ENCODE peak calls at places on chromosomes 1 and 21, in ten cellular contexts. One of them, this sample, is unnamed.

GRCh38 chr1:84887261-84887934 is 5.6 kb downstream of the LPAR3 start:
- DNase-seq in ELR: peak; percentile 59
- DNase-seq in left colon: no peak
- DNase-seq in AG04449: peak; percentile 23
- DNase-seq in EH: peak; percentile 9
- DNase-seq in body of pancreas: peak; percentile 38
- DNase-seq in nephron progenitor cell: no peak
- DNase-seq in WERI-Rb-1: no peak
- DNase-seq in nucleus accumbens: no peak
- DNase-seq in breast epithelium: no peak
- DNase-seq in this sample: no peak

GRCh38 chr21:42239973-42240372 is 21.0 kb downstream of the ABCG1 start:
- DNase-seq in breast epithelium: no peak
- DNase-seq in left colon: no peak
- DNase-seq in nucleus accumbens: no peak
- DNase-seq in body of pancreas: no peak
- DNase-seq in nephron progenitor cell: no peak
- DNase-seq in EH: no peak
- DNase-seq in ELR: no peak
- DNase-seq in WERI-Rb-1: no peak
- DNase-seq in AG04449: no peak
- DNase-seq in this sample: no peak

GRCh38 chr1:169586395-169587255 is at the start of gene F5:
- DNase-seq in breast epithelium: peak; percentile 40
- DNase-seq in left colon: peak; percentile 73
- DNase-seq in ELR: peak; percentile 60
- DNase-seq in WERI-Rb-1: peak; percentile 74
- DNase-seq in nephron progenitor cell: peak; percentile 71
- DNase-seq in nucleus accumbens: peak; percentile 16
- DNase-seq in AG04449: no peak
- DNase-seq in EH: peak; percentile 47
- DNase-seq in body of pancreas: peak; percentile 84
- DNase-seq in this sample: peak; percentile 79

GRCh38 chr1:9606948-9607347 is 18.2 kb downstream of the TMEM201 start:
- DNase-seq in EH: no peak
- DNase-seq in nephron progenitor cell: no peak
- DNase-seq in ELR: no peak
- DNase-seq in body of pancreas: no peak
- DNase-seq in nucleus accumbens: no peak
- DNase-seq in breast epithelium: peak; percentile 77
- DNase-seq in WERI-Rb-1: no peak
- DNase-seq in left colon: no peak
- DNase-seq in AG04449: no peak
- DNase-seq in this sample: no peak

GRCh38 chr1:33142483-33143065 is 39.3 kb downstream of the TRIM62 start:
- DNase-seq in body of pancreas: no peak
- DNase-seq in ELR: no peak
- DNase-seq in EH: no peak
- DNase-seq in nephron progenitor cell: no peak
- DNase-seq in nucleus accumbens: no peak
- DNase-seq in left colon: no peak
- DNase-seq in AG04449: no peak
- DNase-seq in WERI-Rb-1: no peak
- DNase-seq in breast epithelium: no peak
- DNase-seq in this sample: no peak

GRCh38 chr1:18948913-18949688 is 7.4 kb downstream of the IFFO2 start:
- DNase-seq in nephron progenitor cell: peak; percentile 35
- DNase-seq in WERI-Rb-1: no peak
- DNase-seq in AG04449: no peak
- DNase-seq in left colon: no peak
- DNase-seq in ELR: peak; percentile 71
- DNase-seq in EH: peak; percentile 86
- DNase-seq in breast epithelium: peak; percentile 58
- DNase-seq in body of pancreas: peak; percentile 72
- DNase-seq in nucleus accumbens: no peak
- DNase-seq in this sample: no peak

GRCh38 chr1:15272009-15272781 is 25.2 kb downstream of the FHAD1 start:
- DNase-seq in WERI-Rb-1: peak; percentile 73
- DNase-seq in breast epithelium: peak; percentile 47
- DNase-seq in EH: peak; percentile 79
- DNase-seq in nucleus accumbens: peak; percentile 16
- DNase-seq in body of pancreas: peak; percentile 80
- DNase-seq in nephron progenitor cell: peak; percentile 60
- DNase-seq in ELR: peak; percentile 86
- DNase-seq in AG04449: peak; percentile 10
- DNase-seq in left colon: peak; percentile 72
- DNase-seq in this sample: no peak

GRCh38 chr1:212290608-212291007 is 5.4 kb downstream of the PPP2R5A start:
- DNase-seq in breast epithelium: no peak
- DNase-seq in body of pancreas: no peak
- DNase-seq in left colon: no peak
- DNase-seq in ELR: peak; percentile 71
- DNase-seq in nephron progenitor cell: no peak
- DNase-seq in nucleus accumbens: no peak
- DNase-seq in AG04449: no peak
- DNase-seq in WERI-Rb-1: no peak
- DNase-seq in EH: no peak
- DNase-seq in this sample: no peak

GRCh38 chr1:153466908-153467307 is 6.5 kb upstream of the S100A7 start:
- DNase-seq in EH: peak; percentile 63
- DNase-seq in body of pancreas: no peak
- DNase-seq in AG04449: no peak
- DNase-seq in WERI-Rb-1: no peak
- DNase-seq in nephron progenitor cell: no peak
- DNase-seq in nucleus accumbens: no peak
- DNase-seq in breast epithelium: no peak
- DNase-seq in ELR: no peak
- DNase-seq in left colon: no peak
- DNase-seq in this sample: no peak

GRCh38 chr1:3231826-3232225 is 162.8 kb downstream of the PRDM16 start:
- DNase-seq in AG04449: no peak
- DNase-seq in left colon: no peak
- DNase-seq in WERI-Rb-1: no peak
- DNase-seq in body of pancreas: no peak
- DNase-seq in nucleus accumbens: no peak
- DNase-seq in EH: no peak
- DNase-seq in ELR: no peak
- DNase-seq in breast epithelium: no peak
- DNase-seq in nephron progenitor cell: no peak
- DNase-seq in this sample: no peak

GRCh38 chr1:168260393-168260792 is 20.3 kb upstream of the TBX19 start:
- DNase-seq in nephron progenitor cell: peak; percentile 20
- DNase-seq in breast epithelium: no peak
- DNase-seq in WERI-Rb-1: peak; percentile 22
- DNase-seq in ELR: no peak
- DNase-seq in AG04449: no peak
- DNase-seq in EH: no peak
- DNase-seq in nucleus accumbens: no peak
- DNase-seq in body of pancreas: no peak
- DNase-seq in left colon: no peak
- DNase-seq in this sample: peak; percentile 33

GRCh38 chr1:67710417-67710816 is 25.4 kb downstream of the GADD45A start:
- DNase-seq in left colon: no peak
- DNase-seq in nucleus accumbens: no peak
- DNase-seq in AG04449: no peak
- DNase-seq in WERI-Rb-1: no peak
- DNase-seq in nephron progenitor cell: no peak
- DNase-seq in ELR: peak; percentile 87
- DNase-seq in breast epithelium: no peak
- DNase-seq in EH: peak; percentile 77
- DNase-seq in body of pancreas: no peak
- DNase-seq in this sample: no peak

GRCh38 chr1:236156512-236157208 is 14.3 kb downstream of the GPR137B start:
- DNase-seq in EH: no peak
- DNase-seq in WERI-Rb-1: no peak
- DNase-seq in ELR: no peak
- DNase-seq in nephron progenitor cell: no peak
- DNase-seq in body of pancreas: no peak
- DNase-seq in breast epithelium: no peak
- DNase-seq in left colon: peak; percentile 49
- DNase-seq in AG04449: no peak
- DNase-seq in nucleus accumbens: no peak
- DNase-seq in this sample: no peak

GRCh38 chr1:155256101-155256852 is 994 bp upstream of the ENTREP3 start:
- DNase-seq in nucleus accumbens: no peak
- DNase-seq in breast epithelium: no peak
- DNase-seq in ELR: no peak
- DNase-seq in AG04449: no peak
- DNase-seq in WERI-Rb-1: peak; percentile 23
- DNase-seq in body of pancreas: no peak
- DNase-seq in left colon: no peak
- DNase-seq in EH: no peak
- DNase-seq in nephron progenitor cell: no peak
- DNase-seq in this sample: no peak

GRCh38 chr1:30968220-30968971 is 59.8 kb upstream of the SDC3 start:
- DNase-seq in nucleus accumbens: no peak
- DNase-seq in WERI-Rb-1: no peak
- DNase-seq in body of pancreas: no peak
- DNase-seq in ELR: no peak
- DNase-seq in AG04449: no peak
- DNase-seq in nephron progenitor cell: no peak
- DNase-seq in breast epithelium: no peak
- DNase-seq in left colon: no peak
- DNase-seq in EH: peak; percentile 60
- DNase-seq in this sample: peak; percentile 71

This sample was measured in NCI-H774.